ENCODE peak calls at places on chromosomes 3 and 15, in four cellular contexts. S is gastrocnemius medialis, J is skeletal muscle cell, K is epithelial cell of esophagus. Z is an unnamed sample.
A peak's percentile ranks its signal among the peaks of the same experiment; 100 is the strongest.

GRCh38 chr3:65497846-65498245 is 540.9 kb downstream of the MAGI1 start:
- DNase-seq in S (no peak), J (no peak), K (no peak), Z (no peak)

GRCh38 chr15:77527164-77527778 is 105.4 kb downstream of the LINGO1 start:
- DNase-seq in S (no peak), J (peak; percentile 54), K (peak; percentile 24), Z (no peak)

GRCh38 chr3:192957441-192957951 is 39.8 kb upstream of the MB21D2 start:
- DNase-seq in S (peak; percentile 49), J (peak; percentile 95), K (peak; percentile 96), Z (no peak)

GRCh38 chr3:112734718-112735350 is 93.9 kb upstream of the CCDC80 start:
- DNase-seq in S (peak; percentile 14), J (peak; percentile 38), K (peak; percentile 81), Z (peak; percentile 20)

GRCh38 chr15:80526556-80527340 is 122.6 kb downstream of the ARNT2 start:
- DNase-seq in S (peak; percentile 33), J (no peak), K (no peak), Z (no peak)

GRCh38 chr3:123075359-123075758 is 8.5 kb downstream of the PDIA5 start:
- DNase-seq in S (no peak), J (no peak), K (no peak), Z (no peak)

GRCh38 chr3:14522129-14522691 is 17.9 kb downstream of the GRIP2 start:
- DNase-seq in S (peak; percentile 94), J (no peak), K (no peak), Z (no peak)

GRCh38 chr15:69172854-69173253 is 12.4 kb downstream of the GLCE start:
- DNase-seq in S (no peak), J (no peak), K (peak; percentile 64), Z (no peak)

GRCh38 chr3:107641572-107642307 is 119.0 kb downstream of the BBX start:
- DNase-seq in S (no peak), J (peak; percentile 41), K (no peak), Z (no peak)

GRCh38 chr3:48661501-48662139 is 1.1 kb downstream of the CELSR3 start:
- DNase-seq in S (no peak), J (no peak), K (peak; percentile 61), Z (peak; percentile 63)

GRCh38 chr3:83523470-83524073 is 1435.2 kb upstream of the CADM2 start:
- DNase-seq in S (no peak), J (peak; percentile 12), K (peak; percentile 83), Z (no peak)

DNA sequence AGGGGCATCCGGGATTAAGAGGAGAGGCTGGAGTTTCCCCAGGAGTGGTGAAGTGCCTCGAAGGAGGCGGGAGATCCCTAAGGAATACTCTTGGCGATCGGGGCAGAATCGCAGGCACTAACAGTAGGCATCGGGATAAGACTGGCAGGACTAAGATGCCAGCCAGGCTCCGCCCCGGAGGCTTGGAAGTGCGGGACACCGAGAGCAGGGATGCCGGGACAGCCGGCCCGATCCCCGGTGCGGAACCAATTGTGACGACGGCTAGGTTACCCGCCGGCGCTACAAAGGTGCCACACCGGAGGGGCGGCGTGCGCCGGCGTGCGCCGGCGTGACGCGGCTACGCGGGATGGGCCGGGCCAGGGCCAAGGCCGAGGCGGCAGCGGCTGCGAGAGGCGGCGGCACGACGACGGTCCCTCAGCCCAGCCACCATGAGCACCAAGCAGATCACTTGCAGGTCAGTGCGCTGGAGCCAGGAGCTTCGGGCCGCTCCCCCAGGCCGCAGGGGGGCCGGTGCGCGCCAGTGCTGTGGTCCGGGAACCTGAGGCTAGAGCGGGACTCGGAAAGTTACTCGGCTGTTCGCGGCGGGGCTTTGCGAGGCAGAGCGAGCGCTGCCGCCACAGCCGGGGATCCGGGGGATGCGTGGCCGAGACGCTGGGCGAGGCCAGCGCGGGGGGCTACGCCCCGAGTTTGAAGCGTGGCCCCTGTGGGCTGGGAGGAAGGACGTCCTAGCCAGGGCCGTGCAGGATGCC is at the start of gene MKRN2:
- DNase-seq in S (peak; percentile 84), J (peak; percentile 51), K (peak; percentile 90), Z (peak; percentile 73)
- H3K4me3 ChIP-seq in S (peak within 1 kb of the TSS; percentile 99), J (peak within 1 kb of the TSS; percentile 87), K (peak within 1 kb of the TSS; percentile 89), Z (peak within 1 kb of the TSS; percentile 90)

DNA sequence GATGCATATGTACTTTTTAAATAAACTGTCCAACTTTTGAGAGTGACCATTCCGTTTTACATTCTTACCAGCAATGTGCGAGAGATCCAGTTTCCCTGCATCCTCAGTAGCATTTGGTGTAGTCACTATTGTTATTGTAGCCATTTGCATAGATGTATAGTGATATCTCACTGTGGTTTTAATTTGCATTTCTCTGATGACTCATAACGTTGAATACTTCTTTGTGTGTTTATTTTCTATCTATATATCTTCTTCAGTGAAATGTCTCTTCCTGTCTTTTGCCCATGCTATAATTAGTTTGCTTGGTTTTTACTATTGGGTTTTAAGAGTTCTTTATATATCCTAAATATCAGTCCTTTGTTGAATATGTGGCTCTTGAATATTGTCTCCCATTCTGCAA is 255.7 kb upstream of the GRM7 start:
- DNase-seq in S (no peak), J (no peak), K (no peak), Z (no peak)
- H3K4me3 ChIP-seq in S (no peak overlapping the region), J (no peak overlapping the region), K (no peak overlapping the region), Z (no peak overlapping the region)

DNA sequence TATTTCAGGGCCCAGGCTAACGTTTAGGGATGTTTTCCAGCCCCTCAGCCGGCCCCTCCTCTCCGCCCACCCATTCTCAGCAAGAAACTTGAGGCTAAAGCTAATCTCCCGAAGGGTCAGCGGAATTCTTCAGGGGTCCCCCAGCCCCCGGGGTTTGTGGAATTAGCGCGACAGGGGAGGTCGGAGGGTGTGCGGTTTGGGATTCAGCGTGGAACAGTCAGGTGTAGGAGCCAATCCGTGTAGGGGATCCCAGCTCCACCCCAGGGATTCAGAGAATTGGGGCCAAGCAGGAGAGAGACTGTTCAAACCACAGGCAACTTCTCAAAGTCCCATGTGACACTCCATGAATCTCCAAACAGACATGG is 1.7 kb downstream of the PTX3 start:
- DNase-seq in S (no peak), J (no peak), K (no peak), Z (no peak)
- H3K4me3 ChIP-seq in S (peak overlapping the region; percentile 61), J (peak overlapping the region; percentile 72), K (peak overlapping the region; percentile 39), Z (peak overlapping the region; percentile 45)

DNA sequence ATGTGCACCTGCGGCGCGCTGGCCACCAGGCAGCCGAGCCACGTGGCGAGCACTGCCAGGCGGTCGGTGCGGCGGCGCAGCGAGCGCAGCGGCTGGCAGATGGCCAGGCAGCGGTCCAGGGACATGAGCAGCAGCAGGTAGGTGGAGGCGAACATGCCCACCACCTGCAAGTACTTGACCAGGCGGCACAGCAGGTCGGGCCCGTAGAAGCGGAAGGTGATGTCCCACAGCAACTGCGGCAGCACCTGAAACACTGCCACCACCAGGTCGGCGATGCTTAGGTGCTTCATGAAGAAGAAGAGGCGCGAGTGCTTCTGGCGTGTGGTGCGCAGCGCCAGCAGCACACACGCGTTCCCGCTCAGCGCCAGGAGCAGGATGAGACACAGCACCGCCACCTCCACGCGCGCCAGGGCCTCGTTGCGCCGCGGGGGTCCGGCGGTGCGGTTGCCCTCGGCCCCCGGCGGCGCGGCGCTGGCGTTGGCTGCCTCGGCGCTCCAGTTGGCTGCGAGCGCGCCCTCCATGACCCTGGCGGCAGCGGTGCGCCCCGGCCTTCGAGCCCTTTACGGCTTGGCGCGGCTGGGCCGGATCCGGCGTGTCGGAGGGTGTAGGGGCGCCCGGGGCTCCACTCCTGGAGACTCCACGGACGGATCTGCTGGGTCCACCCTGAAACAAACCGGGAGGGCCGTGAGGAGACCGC is 1.6 kb downstream of the OXTR start:
- DNase-seq in S (no peak), J (no peak), K (peak; percentile 86), Z (no peak)
- H3K4me3 ChIP-seq in S (peak overlapping the region; percentile 65), J (peak overlapping the region; percentile 55), K (peak overlapping the region; percentile 27), Z (no peak overlapping the region)

GRCh38 chr3:2097641-2098191 is 950 bp upstream of the CNTN4 start:
- DNase-seq in S (no peak), J (no peak), K (no peak), Z (no peak)

GRCh38 chr3:2096196-2096595 is 2.5 kb upstream of the CNTN4 start:
- DNase-seq in S (no peak), J (no peak), K (no peak), Z (no peak)

GRCh38 chr3:2099779-2100191 is 1.1 kb downstream of the CNTN4 start:
- DNase-seq in S (no peak), J (no peak), K (no peak), Z (no peak)

GRCh38 chr3:2098398-2099027 is at the start of gene CNTN4:
- DNase-seq in S (no peak), J (no peak), K (peak; percentile 7), Z (peak; percentile 46)

DNA sequence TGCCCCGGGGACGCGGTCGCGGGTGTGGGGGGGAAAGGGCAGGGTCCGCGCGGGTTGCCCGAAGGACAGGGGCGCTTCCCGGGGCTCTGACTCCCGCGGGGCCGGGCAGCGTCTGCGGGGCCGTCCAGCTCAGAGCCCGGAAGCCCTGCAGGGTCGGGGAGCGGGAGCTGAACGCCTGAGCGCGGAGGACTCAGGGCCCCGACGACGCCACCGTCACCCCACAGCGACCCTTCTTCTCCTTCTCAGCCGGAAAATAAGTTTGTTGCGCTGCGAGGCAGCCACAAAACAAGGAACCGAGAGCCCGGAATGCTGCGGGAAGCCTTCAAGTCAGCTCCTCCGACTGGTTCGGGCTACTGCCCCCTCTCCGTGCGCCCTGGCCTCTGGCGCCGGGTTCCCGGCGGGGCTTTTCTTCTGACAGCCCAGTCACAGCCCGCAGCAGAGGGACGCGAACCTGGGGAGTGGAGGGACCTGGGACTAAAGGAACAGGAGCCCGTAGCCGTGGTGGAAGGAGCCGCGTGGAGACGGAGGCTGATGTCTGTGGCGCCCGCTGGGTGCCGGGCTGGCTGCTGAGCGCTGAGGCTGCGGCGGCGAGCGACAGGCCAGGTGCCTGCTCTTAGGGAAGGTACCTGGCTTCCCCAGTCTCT is 484 bp downstream of the CNTN4 start:
- DNase-seq in S (no peak), J (no peak), K (no peak), Z (no peak)
- H3K4me3 ChIP-seq in S (peak overlapping the region; percentile 44), J (no peak overlapping the region), K (no peak overlapping the region), Z (peak overlapping the region; percentile 85)

DNA sequence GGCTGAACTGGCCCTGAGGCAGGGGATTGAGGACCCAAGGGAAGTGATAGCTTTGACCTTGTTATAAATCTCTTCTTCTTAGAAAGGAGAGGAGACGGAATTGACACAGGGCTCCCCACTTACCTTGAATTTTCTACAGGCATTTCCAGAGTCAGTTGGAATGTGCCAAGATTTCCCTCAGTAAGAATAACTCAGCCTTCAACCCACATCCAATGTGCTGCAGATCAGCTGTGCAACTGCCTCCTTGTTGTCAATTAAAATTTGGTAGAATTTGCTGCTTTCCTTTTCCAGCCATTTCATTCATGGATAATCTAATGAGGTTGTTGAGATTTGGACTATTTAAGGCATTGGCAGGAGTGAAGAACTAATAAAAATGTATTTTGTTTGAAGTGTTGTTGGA is 14.6 kb downstream of the MED12L start:
- DNase-seq in S (no peak), J (no peak), K (no peak), Z (no peak)
- H3K4me3 ChIP-seq in S (no peak overlapping the region), J (no peak overlapping the region), K (no peak overlapping the region), Z (no peak overlapping the region)

DNA sequence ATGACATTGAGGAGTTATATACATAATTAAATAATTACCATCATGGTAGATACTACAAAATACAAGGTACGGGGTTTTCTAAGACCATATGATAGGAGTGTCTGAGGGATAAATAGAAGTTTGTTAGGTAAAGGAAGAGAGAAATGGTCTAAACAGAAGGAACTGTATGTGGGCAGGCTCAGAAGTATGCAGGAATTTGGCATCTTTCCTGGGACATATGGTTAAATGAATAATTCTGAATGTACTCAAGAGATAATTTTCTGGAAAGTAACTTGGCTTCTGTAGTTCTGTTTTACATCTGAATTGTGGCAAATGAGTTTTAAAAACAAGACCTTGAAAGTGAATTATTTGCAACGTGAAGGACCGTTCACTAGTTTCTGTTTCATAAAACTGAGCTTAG is 17.5 kb downstream of the LMCD1 start:
- DNase-seq in S (no peak), J (peak; percentile 73), K (no peak), Z (no peak)
- H3K4me3 ChIP-seq in S (peak overlapping the region; percentile 11), J (no peak overlapping the region), K (no peak overlapping the region), Z (no peak overlapping the region)

GRCh38 chr3:108767258-108767657 is 10.0 kb upstream of the RETNLB start:
- DNase-seq in S (no peak), J (no peak), K (no peak), Z (no peak)
- H3K4me3 ChIP-seq in S (no peak overlapping the region), J (no peak overlapping the region), K (no peak overlapping the region), Z (no peak overlapping the region)